ENCODE peak calls at places on chromosome 19, in eight cellular contexts. T, A, N, Y, J, H, Z and C are unnamed samples.

GRCh38 chr19:12784394-12784870 is 6.9 kb upstream of the JUNB start:
- DNase-seq in T (no peak), A (no peak), N (no peak), Y (no peak), J (no peak), H (no peak), Z (no peak), C (no peak)

GRCh38 chr19:41548954-41549688 is 26.8 kb upstream of the CEACAM21 start:
- DNase-seq in T (no peak), A (no peak), N (peak; percentile 64), Y (peak; percentile 75), J (peak; percentile 69), H (no peak), Z (peak; percentile 43), C (no peak)

GRCh38 chr19:19204181-19204580 is 967 bp upstream of the NR2C2AP start:
- DNase-seq in T (no peak), A (peak; percentile 37), N (no peak), Y (no peak), J (no peak), H (no peak), Z (no peak), C (no peak)

GRCh38 chr19:31312004-31312403 is 37.2 kb downstream of the TSHZ3 start:
- DNase-seq in T (no peak), A (no peak), N (no peak), Y (no peak), J (no peak), H (no peak), Z (no peak), C (no peak)

GRCh38 chr19:2719910-2720776 is 1.0 kb downstream of the DIRAS1 start:
- DNase-seq in T (no peak), A (peak; percentile 56), N (no peak), Y (no peak), J (no peak), H (no peak), Z (no peak), C (peak; percentile 62)

GRCh38 chr19:52190679-52191293 is 934 bp downstream of the PPP2R1A start:
- DNase-seq in T (peak; percentile 91), A (peak; percentile 38), N (no peak), Y (no peak), J (no peak), H (peak; percentile 46), Z (peak; percentile 29), C (peak; percentile 54)

GRCh38 chr19:43439183-43440063 is 24.7 kb downstream of the TEX101 start:
- DNase-seq in T (no peak), A (no peak), N (peak; percentile 58), Y (peak; percentile 47), J (peak; percentile 45), H (no peak), Z (no peak), C (no peak)

GRCh38 chr19:10168386-10168948 is 26.3 kb downstream of the DNMT1 start:
- DNase-seq in T (no peak), A (no peak), N (no peak), Y (no peak), J (no peak), H (no peak), Z (no peak), C (no peak)

GRCh38 chr19:28586501-28586900 is 626.5 kb downstream of the UQCRFS1 start:
- DNase-seq in T (no peak), A (no peak), N (no peak), Y (no peak), J (no peak), H (no peak), Z (no peak), C (no peak)